ENCODE peak calls at places on chromosomes 12 and 14, in four cellular contexts. I is A549, F is transverse colon, S is stomach. A is an unnamed sample.
A peak's percentile ranks its signal among the peaks of the same experiment; 100 is the strongest.

GRCh38 chr14:58690801-58691516 is 53.2 kb downstream of the DACT1 start:
- DNase-seq in I (no peak), F (peak; percentile 91), S (peak; percentile 70), A (no peak)

GRCh38 chr12:63045020-63045860 is 105.8 kb downstream of the AVPR1A start:
- DNase-seq in I (no peak), F (no peak), S (no peak), A (no peak)

GRCh38 chr14:21528381-21529348 is 2.5 kb upstream of the SALL2 start:
- DNase-seq in I (no peak), F (no peak), S (no peak), A (no peak)

GRCh38 chr12:129719426-129719825 is 184.4 kb downstream of the TMEM132D start:
- DNase-seq in I (no peak), F (no peak), S (no peak), A (no peak)

GRCh38 chr14:92692822-92693226 is 55.6 kb downstream of the LGMN start:
- DNase-seq in I (no peak), F (peak; percentile 67), S (peak; percentile 75), A (peak; percentile 89)

GRCh38 chr12:117718559-117718958 is 250.2 kb downstream of the KSR2 start:
- DNase-seq in I (no peak), F (no peak), S (no peak), A (no peak)

GRCh38 chr12:53995311-53996187 is 4.4 kb upstream of the HOXC9 start:
- DNase-seq in I (no peak), F (no peak), S (peak; percentile 40), A (no peak)

GRCh38 chr12:98320026-98320425 is 195.4 kb upstream of the TMPO start:
- DNase-seq in I (no peak), F (no peak), S (no peak), A (no peak)

GRCh38 chr14:59018460-59018859 is 170.0 kb upstream of the DAAM1 start:
- DNase-seq in I (no peak), F (no peak), S (no peak), A (no peak)

GRCh38 chr14:94515426-94515825 is 6.2 kb upstream of the SERPINA12 start:
- DNase-seq in I (no peak), F (no peak), S (no peak), A (no peak)

GRCh38 chr14:43539210-43539609 is 967.9 kb downstream of the FSCB start:
- DNase-seq in I (no peak), F (no peak), S (no peak), A (no peak)

GRCh38 chr14:105475269-105475915 is 771 bp downstream of the CRIP2 start:
- DNase-seq in I (no peak), F (no peak), S (no peak), A (no peak)

GRCh38 chr14:90495357-90496276 is 98.8 kb downstream of the CALM1 start:
- DNase-seq in I (peak; percentile 67), F (peak; percentile 43), S (peak; percentile 64), A (no peak)

GRCh38 chr12:5171701-5172100 is 128.0 kb downstream of the KCNA5 start:
- DNase-seq in I (peak; percentile 31), F (peak; percentile 13), S (no peak), A (no peak)

GRCh38 chr14:77459072-77459723 is 1.3 kb downstream of the AHSA1 start:
- DNase-seq in I (peak; percentile 67), F (peak; percentile 73), S (peak; percentile 66), A (no peak)

GRCh38 chr12:113136128-113136989 is 798 bp upstream of the RASAL1 start:
- DNase-seq in I (no peak), F (peak; percentile 64), S (peak; percentile 50), A (no peak)

GRCh38 chr12:132053338-132054330 is 90.5 kb downstream of the DDX51 start:
- DNase-seq in I (no peak), F (no peak), S (no peak), A (no peak)

GRCh38 chr14:91417134-91417982 is at the start of gene CCDC88C:
- DNase-seq in I (peak; percentile 66), F (peak; percentile 82), S (peak; percentile 82), A (no peak)

GRCh38 chr12:121530600-121531355 is 50.0 kb downstream of the KDM2B start:
- DNase-seq in I (no peak), F (peak; percentile 69), S (peak; percentile 61), A (peak; percentile 79)

GRCh38 chr14:30681752-30682355 is 59.7 kb downstream of the SCFD1 start:
- DNase-seq in I (peak; percentile 8), F (no peak), S (no peak), A (no peak)

GRCh38 chr12:123288751-123289346 is 17.2 kb upstream of the CDK2AP1 start:
- DNase-seq in I (no peak), F (no peak), S (no peak), A (no peak)

GRCh38 chr12:76074701-76075336 is 9.7 kb downstream of the NAP1L1 start:
- DNase-seq in I (no peak), F (no peak), S (no peak), A (no peak)

GRCh38 chr14:22610931-22611330 is 12.8 kb downstream of the ABHD4 start:
- DNase-seq in I (no peak), F (no peak), S (no peak), A (no peak)

GRCh38 chr12:49647827-49648721 is 24.7 kb downstream of the PRPF40B start:
- DNase-seq in I (no peak), F (no peak), S (no peak), A (no peak)

GRCh38 chr12:91958816-91959215 is 186.8 kb downstream of the BTG1 start:
- DNase-seq in I (no peak), F (no peak), S (no peak), A (no peak)

GRCh38 chr12:1256285-1256684 is 265.3 kb downstream of the ERC1 start:
- DNase-seq in I (no peak), F (no peak), S (no peak), A (no peak)

DNA sequence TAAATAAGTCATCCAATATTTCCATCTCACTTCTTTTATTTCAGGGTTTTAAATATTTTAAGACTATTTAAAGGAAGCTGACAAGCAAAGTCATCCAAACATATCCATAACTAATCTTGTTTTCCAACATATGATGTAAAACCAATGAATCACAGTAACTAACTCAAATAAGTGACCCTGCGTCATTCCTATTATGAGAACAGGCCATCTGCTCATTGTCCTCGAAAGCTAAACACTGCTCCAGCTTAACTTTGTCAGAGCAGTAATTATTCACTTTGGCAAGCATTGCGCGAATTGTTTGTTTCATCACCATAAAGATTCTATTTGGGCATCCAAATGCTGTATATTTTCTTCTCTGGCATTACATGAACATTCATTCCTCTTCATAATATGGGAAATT is 99.1 kb downstream of the CAPZA3 start:
- DNase-seq in I (no peak), F (no peak), S (no peak), A (peak; percentile 69)
- TF ChIP-seq EP300 in I (no peak), F (peak; percentile 92), S (no peak), A (peak; percentile 88)

GRCh38 chr12:108826807-108827721 is 30.3 kb downstream of the SSH1 start:
- DNase-seq in I (no peak), F (no peak), S (no peak), A (no peak)
- H3K4me1 ChIP-seq in I (peaks cover 52% of the 10 kb centered on the region), F (peaks cover 61% of the 10 kb centered on the region), S (peaks cover 45% of the 10 kb centered on the region), A (peaks cover 74% of the 10 kb centered on the region)

GRCh38 chr14:102086972-102087761 is at the start of gene HSP90AA1:
- DNase-seq in I (peak; percentile 85), F (peak; percentile 94), S (peak; percentile 95), A (peak; percentile 97)
- TF ChIP-seq EP300 in I (no peak), F (no peak), S (no peak), A (no peak)

GRCh38 chr12:11880424-11880823 is 190.3 kb upstream of the BCL2L14 start:
- DNase-seq in I (no peak), F (no peak), S (no peak), A (no peak)

GRCh38 chr12:11885261-11886038 is 185.3 kb upstream of the BCL2L14 start:
- DNase-seq in I (peak; percentile 38), F (peak; percentile 67), S (peak; percentile 46), A (no peak)

GRCh38 chr12:11881835-11882234 is 188.9 kb upstream of the BCL2L14 start:
- DNase-seq in I (no peak), F (peak; percentile 51), S (no peak), A (no peak)

GRCh38 chr12:11884661-11885060 is 186.1 kb upstream of the BCL2L14 start:
- DNase-seq in I (no peak), F (peak; percentile 45), S (peak; percentile 45), A (no peak)

GRCh38 chr12:11882301-11883019 is 188.3 kb upstream of the BCL2L14 start:
- DNase-seq in I (no peak), F (peak; percentile 51), S (no peak), A (no peak)
- H3K4me1 ChIP-seq in I (peaks cover 57% of the 10 kb centered on the region), F (peaks cover 90% of the 10 kb centered on the region), S (peaks cover 46% of the 10 kb centered on the region), A (peaks cover 60% of the 10 kb centered on the region)

DNA sequence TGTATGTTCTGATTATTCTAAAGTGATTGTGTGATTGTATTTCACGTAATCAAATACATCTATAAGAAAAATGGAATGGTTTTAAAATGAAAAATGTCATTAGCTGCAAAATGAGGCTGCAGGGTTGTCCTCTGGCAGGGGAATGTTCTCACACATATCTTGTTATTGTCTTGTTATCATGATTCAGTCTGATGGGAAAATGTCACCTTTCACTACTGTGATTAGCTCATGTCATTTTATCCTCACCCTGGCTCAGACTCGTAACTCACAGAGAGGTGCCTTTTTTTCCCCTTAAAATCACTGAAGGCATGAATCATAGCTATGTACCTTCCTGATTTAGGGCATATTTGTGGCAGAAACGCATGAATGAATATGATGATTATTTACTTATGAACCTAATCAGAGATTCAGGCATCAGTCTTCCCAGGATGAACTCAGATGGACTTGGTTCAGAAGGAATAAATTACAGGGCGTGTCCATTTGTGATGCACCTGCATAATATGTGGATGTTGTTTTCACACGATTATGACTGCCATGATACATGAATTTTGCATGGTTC is 1339.1 kb downstream of the AACS start:
- DNase-seq in I (no peak), F (no peak), S (no peak), A (no peak)
- TF ChIP-seq EP300 in I (no peak), F (no peak), S (no peak), A (no peak)

GRCh38 chr12:106115450-106115849 is 23.3 kb downstream of the NUAK1 start:
- DNase-seq in I (no peak), F (no peak), S (no peak), A (no peak)
- H3K4me1 ChIP-seq in I (peaks cover 99% of the 10 kb centered on the region), F (peaks cover 40% of the 10 kb centered on the region), S (peaks cover 23% of the 10 kb centered on the region), A (peaks cover 49% of the 10 kb centered on the region)

DNA sequence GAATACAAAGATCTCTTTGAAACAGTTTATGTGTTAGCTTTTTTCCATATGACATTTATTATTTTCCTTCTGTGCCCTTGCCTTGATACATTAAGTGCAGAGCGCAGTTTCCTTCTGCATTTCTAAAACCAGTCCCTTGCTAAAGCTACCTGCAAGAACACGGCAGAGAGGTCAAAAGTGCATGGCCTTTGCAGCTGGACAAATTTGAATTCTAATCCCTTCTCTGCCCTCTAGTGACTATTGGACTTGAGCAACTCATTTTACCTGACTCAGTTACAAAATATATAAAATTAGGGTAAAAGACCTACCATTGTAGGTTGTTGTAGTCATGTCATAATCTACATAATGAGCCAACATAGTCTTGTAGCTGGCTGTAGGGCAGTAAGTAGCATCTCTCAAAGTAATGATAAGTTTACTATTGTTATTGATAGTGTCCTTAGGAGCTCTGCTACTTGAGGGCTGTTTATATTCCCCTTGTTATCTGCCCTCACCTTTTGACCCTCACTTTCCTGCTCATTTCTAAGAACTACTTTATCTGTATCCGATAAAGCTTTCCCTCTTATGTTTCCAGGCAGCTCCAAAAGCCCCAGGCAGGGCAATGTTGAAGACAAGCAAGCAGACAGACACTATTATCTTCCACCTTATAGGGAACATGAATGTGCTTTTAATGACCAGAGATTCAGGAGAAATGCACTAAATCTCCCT is 120.0 kb upstream of the PDZRN4 start:
- DNase-seq in I (no peak), F (no peak), S (no peak), A (no peak)
- TF ChIP-seq EP300 in I (no peak), F (no peak), S (no peak), A (no peak)

A was measured in sigmoid colon.